ENCODE peak calls at places on chromosomes 11 and 22, in four cellular contexts. V is fibroblast of lung, F is testis, K is endodermal cell. T is an unnamed sample.

GRCh38 chr11:117058761-117059233 is 39.4 kb downstream of the SIK3 start:
- DNase-seq in F (no peak), V (peak), K (no peak), T (no peak)

GRCh38 chr11:80155412-80156017 is 714.7 kb upstream of the TENM4 start:
- DNase-seq in K (peak), F (no peak), V (peak), T (peak)

GRCh38 chr22:35995772-35996171 is 32.9 kb downstream of the RBFOX2 start:
- DNase-seq in F (peak), K (no peak), V (peak), T (peak)

GRCh38 chr22:48943567-48944432 is 883.9 kb downstream of the BRD1 start:
- DNase-seq in K (peak), V (no peak), F (peak), T (no peak)

GRCh38 chr11:14026961-14027360 is 64.4 kb downstream of the SPON1 start:
- DNase-seq in K (no peak), V (peak), F (peak), T (no peak)

GRCh38 chr22:33883561-33883960 is 36.7 kb downstream of the LARGE1 start:
- DNase-seq in F (no peak), V (no peak), K (no peak), T (no peak)

GRCh38 chr11:41872458-41872857 is 413.0 kb upstream of the LRRC4C start:
- DNase-seq in F (no peak), V (no peak), K (peak), T (no peak)

GRCh38 chr11:17208257-17208999 is 642 bp upstream of the PIK3C2A start:
- DNase-seq in F (peak), V (peak), K (peak), T (peak)

DNA sequence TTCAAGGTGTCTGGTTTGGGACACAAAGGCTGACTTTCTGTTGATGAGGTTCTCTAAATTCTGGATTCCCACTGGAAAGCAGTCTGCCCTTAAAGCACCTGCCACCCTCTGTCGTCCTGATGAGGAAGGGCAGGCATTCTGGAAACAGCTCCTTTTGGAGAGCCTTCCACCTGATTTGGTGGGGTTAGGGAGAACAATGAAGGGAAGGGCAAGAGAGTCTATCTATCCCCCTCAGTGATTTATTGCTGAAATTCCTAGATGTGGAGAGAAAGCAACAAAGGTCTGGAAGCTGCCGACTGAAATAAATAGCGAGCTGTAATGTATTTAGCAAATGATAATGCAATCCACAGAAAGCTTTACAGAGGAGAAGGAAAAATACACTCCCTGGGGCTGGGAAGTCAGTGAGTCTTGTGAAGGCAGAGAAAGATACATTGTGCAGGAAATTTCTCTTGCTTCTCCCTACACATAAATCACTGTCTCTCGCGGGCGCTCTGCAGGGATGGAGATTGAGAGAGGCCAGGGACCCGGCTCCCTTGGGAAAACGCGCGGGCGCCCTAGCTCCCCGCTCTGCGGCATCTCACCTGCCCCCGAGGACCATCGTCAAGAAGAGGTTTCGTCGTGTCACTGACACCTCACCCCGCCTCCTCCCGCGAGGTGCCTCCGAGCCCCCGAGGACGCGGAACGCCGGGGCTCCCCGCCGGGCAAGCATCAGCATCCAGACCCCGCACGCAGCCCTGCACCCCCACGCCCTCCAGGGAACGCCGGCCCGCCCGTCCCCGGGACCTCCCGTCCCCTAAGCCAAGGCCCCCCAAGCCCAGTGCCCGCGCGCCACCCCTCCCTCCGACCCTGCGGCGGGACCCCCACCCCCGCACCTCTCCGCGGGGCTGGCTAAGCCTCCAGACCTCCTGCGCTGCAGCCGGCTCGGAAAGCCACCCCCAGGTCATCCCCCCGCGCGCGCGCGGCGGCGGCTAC is 673 bp downstream of the CDON start:
- DNase-seq in K (peak), V (peak), F (peak), T (peak)
- TF ChIP-seq CTCF in K (peak), V (peak), F (peak), T (peak)

GRCh38 chr22:50505776-50506610 is 1.5 kb downstream of the LMF2 start:
- DNase-seq in K (no peak), F (no peak), V (no peak), T (no peak)

GRCh38 chr22:50503475-50504145 is 3.9 kb downstream of the LMF2 start:
- DNase-seq in V (no peak), F (no peak), K (peak), T (no peak)

GRCh38 chr22:50504245-50505211 is 3.0 kb downstream of the LMF2 start:
- DNase-seq in F (no peak), K (no peak), V (no peak), T (no peak)

GRCh38 chr22:50506611-50507420 is 686 bp downstream of the LMF2 start:
- DNase-seq in K (peak), V (no peak), F (no peak), T (no peak)

DNA sequence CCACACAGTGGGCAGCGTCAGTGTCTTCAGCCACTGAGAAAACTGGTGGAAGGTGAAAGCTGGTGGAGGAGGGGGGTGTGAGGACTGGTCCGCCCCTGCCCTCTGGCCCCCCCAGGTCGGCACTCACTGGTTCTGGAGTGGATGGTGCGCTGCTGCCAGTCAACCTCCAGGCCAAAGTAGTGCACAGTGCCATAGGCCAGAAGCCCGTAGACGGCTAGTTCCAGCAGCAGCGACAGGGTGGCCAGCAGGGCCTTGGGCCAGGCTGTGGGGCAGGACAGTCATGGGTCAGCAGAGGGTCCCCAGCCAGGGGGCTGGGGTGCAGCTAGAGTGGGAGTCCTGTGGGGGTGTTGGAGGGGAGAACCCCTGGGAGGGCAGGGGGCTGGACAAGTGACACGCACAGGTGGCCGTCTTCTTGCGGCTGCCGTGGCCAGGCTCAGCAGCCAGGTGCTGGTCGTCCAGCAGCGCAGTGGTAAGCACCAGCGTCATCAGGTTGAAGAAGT is 2.2 kb downstream of the LMF2 start:
- DNase-seq in K (no peak), F (no peak), V (no peak), T (no peak)
- H3K27ac ChIP-seq in K (no peak), F (no peak), V (no peak), T (peak)

GRCh38 chr11:72070486-72070885 is 9.9 kb downstream of the NUMA1 start:
- DNase-seq in F (no peak), V (no peak), K (no peak), T (no peak)

GRCh38 chr11:72072348-72072747 is 8.0 kb downstream of the NUMA1 start:
- DNase-seq in V (peak), F (no peak), K (no peak), T (peak)

GRCh38 chr11:72075756-72076155 is 4.6 kb downstream of the NUMA1 start:
- DNase-seq in V (no peak), K (no peak), F (no peak), T (no peak)

GRCh38 chr11:72078477-72078876 is 1.9 kb downstream of the NUMA1 start:
- DNase-seq in V (no peak), K (no peak), F (no peak), T (no peak)

DNA sequence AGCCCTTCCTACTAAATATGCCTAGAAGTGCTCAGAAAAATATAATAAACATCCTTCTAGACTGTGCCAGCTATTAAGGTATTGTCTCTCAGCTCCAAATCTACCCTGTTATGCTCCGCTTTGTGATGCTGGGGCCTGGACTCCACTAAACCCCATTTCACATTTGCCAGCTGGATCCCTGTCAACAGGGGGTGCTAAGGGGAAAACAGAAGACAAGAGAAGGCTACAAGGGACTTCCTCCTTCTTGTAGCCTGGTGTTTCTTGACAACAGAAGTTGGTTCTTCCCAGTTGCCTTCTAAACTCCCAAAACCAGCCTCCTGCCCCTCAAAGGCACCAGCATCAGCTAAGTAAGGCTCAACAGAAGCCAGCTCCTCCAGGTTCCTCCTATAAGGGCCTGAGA is 5.2 kb downstream of the NUMA1 start:
- DNase-seq in F (no peak), V (no peak), K (peak), T (no peak)
- TF ChIP-seq CTCF in F (no peak), V (peak), K (peak), T (no peak)

DNA sequence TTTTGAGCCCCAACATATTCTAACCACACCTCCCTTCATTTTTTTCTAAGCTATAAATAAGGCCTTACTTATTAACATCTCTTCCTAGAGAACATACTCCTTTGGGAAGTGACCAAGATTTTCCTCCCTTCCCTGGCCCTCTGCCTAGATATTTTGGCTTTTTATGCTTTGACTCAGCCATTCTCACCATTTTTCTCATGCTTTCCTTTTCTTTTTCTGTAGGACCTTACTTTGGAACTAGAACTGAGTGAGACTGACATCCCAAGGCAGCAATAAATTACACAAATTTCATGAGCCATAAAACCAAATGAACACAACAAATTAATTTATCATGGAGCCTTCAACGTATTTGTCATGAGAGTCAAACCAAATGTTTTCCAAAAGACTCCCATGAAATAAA is 142.7 kb upstream of the CTSC start:
- DNase-seq in F (peak), K (no peak), V (peak), T (peak)
- H3K27ac ChIP-seq in F (no peak), K (no peak), V (peak), T (no peak)

DNA sequence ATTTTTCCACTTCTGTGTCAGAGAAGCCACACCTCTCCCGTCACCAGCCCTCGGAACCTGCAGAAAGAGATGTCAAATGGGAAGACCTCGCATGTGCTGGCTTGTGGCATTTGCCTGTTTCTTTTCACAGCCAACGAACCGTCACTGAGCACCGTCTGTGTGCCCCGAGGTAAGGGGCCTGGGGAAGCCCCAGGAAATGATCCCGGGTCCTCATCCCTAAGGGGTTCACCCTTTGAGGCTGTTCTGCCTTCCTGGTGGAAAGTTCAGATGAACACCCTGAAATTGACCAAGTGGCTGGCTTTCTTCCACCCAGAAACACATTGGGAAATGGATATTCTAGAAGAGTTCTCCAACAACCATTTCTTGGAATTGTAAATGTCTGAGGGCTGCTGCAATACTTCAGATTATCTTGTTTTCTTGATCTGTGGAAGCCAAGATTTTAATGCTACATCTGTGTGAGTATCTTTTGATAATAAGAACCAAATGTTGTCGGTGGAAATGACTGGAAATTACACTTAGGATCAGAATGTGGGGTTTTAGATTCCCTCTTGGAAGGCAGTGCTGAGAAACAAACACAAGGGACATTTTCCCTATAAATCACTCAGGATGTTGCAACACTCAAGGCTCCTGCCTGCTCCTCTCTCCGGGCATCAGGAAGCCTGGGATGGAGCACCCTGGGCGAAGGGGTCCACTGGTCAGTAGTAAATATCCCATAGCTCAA is 37.6 kb downstream of the RIBC2 start:
- DNase-seq in K (no peak), F (no peak), V (peak), T (no peak)
- TF ChIP-seq CTCF in K (no peak), F (no peak), V (no peak), T (no peak)

DNA sequence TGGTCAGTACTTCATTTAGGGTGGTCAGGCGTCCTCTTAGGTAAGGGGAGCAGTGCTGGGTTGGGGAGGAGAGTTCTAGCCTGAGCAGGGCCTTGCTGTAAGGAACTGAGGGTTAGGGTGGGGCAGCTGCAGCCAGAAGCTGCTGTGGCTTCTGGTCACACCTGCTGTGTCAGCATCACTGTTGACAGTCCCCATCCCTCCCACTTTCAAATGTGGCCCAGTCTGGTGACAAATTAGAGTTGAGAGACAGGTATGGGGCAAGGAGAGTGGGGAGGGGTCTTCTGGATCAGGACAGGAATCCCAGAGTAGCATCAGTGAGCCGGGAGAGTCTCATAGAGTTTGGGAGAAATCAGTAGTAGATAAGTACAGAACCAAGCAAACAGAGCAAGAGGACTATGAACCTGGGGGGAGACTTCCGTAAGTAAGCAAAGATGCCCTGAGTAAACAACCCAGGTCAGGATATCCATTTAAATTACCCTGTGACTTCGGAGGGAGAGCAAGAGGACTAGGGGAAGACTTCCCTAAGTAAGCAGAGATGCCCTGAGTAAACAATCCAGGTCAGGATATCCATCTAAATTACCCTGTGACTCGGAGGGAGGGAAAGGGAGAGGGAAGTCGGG is 53.7 kb downstream of the PPP6R2 start:
- DNase-seq in K (peak), V (no peak), F (no peak), T (no peak)
- H3K27ac ChIP-seq in K (peak), V (no peak), F (no peak), T (no peak)

DNA sequence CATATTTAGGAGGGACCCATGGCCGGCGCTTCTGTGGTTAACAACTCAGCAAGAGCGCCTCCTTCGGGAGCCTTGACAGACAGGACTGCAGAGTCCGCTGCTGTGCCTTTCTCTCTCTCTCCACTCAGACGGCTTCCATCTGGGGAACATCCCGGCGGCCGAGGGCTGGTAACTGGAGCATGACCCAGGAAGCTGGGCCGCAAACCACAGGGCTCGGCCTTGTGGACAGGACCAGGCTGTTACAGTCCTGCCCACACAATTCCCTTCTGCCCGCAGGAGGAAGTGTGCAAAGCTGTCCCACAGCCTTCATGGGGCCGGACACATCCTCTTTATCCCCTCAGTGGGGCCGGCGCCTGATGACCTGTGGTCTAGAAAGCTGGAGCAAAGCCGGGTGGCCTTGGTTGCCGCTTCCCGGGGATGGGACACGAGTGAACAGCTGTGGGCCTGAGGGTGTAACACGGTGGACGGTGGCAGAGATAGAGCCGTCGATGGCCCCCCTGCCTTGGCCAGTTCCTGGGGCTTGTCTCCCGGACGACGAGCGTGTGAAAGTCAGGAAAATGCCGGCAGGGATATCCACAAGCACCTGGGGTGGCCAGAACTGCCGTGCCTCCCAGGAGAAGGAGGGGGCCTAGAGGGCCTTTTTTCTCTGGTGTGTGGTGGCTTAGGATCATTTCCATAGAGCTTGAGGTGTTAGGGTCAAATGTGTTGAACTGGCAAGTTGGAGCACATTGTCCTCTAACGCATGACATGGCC is 50.1 kb downstream of the FBLN1 start:
- DNase-seq in V (peak), F (peak), K (peak), T (no peak)
- TF ChIP-seq CTCF in V (peak), F (no peak), K (peak), T (no peak)

GRCh38 chr11:621838-622237 is 2.9 kb downstream of the CDHR5 start:
- DNase-seq in F (no peak), V (no peak), K (no peak), T (no peak)

GRCh38 chr11:623349-623869 is 1.3 kb downstream of the CDHR5 start:
- DNase-seq in K (no peak), V (no peak), F (no peak), T (no peak)

GRCh38 chr11:624705-625635 is at the start of gene CDHR5:
- DNase-seq in F (no peak), K (peak), V (no peak), T (no peak)

GRCh38 chr11:625636-626319 is 1.0 kb upstream of the CDHR5 start:
- DNase-seq in F (no peak), K (peak), V (no peak), T (no peak)

GRCh38 chr11:623999-624704 is 603 bp downstream of the CDHR5 start:
- DNase-seq in F (no peak), V (peak), K (peak), T (peak)
- H3K27ac ChIP-seq in F (no peak), V (no peak), K (no peak), T (peak)

DNA sequence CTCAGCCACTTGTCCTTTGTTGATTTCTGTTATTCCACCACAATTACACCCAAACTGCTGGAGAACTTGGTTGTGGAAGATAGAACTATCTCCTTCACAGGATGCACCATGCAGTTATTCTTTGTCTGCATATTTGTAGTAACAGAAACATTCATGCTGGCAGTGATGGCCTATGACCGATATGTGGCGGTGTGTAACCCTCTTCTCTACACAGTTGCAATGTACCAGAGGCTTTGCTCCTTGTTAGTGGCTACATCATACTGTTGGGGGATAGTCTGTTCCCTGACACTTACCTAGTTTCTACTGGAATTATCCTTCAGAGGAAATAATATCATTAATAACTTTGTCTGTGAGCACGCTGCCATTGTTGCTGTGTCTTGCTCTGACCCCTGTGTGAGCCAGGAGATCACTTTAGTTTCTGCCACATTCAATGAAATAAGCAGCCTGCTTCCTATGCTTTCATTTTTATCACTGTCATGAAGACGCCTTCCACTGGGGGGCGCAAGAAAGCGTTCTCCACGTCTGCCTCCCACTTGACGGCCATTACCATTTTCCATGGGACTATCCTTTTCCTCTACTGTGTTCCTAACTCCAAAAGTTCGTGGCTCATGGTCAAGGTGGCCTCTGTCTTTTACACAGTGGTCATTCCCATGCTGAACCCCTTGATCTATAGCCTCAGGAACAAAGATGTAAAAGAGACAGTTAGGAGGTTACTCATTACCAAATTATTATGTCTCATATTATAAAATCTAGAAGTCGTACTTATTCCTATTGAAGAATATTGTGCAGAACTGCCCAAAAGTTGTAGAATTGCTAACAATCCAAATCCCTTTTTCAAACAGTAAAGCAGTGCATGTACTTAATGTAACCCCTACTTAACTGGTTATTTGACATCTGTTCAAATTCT is 53.2 kb downstream of the OR4C6 start:
- DNase-seq in F (peak), V (no peak), K (peak), T (no peak)
- TF ChIP-seq CTCF in F (peak), V (no peak), K (peak), T (peak)

GRCh38 chr11:95922536-95923440 is 1.1 kb downstream of the MTMR2 start:
- DNase-seq in V (peak), K (no peak), F (no peak), T (no peak)
- H3K27ac ChIP-seq in V (peak), K (no peak), F (peak), T (peak)